ENCODE peak calls at places on chromosome 5, in four cellular contexts. One of them, this sample, is unnamed.

GRCh38 chr5:134371834-134372340 is 518 bp downstream of the UBE2B start:
- DNase-seq in GM12865: peak; percentile 59
- DNase-seq in A549: peak; percentile 54
- DNase-seq in HepG2: peak; percentile 56
- DNase-seq in this sample: peak; percentile 12

GRCh38 chr5:132500931-132501628 is 10.5 kb upstream of the IRF1 start:
- DNase-seq in GM12865: peak; percentile 92
- DNase-seq in HepG2: peak; percentile 87
- DNase-seq in A549: peak; percentile 71
- DNase-seq in this sample: no peak

GRCh38 chr5:98433022-98433421 is 340.4 kb upstream of the RGMB start:
- DNase-seq in A549: no peak
- DNase-seq in GM12865: no peak
- DNase-seq in HepG2: no peak
- DNase-seq in this sample: no peak

GRCh38 chr5:139267481-139267880 is 26.1 kb upstream of the MATR3 start:
- DNase-seq in A549: no peak
- DNase-seq in GM12865: no peak
- DNase-seq in HepG2: no peak
- DNase-seq in this sample: no peak

GRCh38 chr5:140324834-140325195 is 21.6 kb downstream of the HBEGF start:
- DNase-seq in A549: no peak
- DNase-seq in HepG2: no peak
- DNase-seq in GM12865: no peak
- DNase-seq in this sample: no peak

GRCh38 chr5:166505546-166505945 is 1785.9 kb upstream of the WWC1 start:
- DNase-seq in A549: no peak
- DNase-seq in HepG2: no peak
- DNase-seq in GM12865: no peak
- DNase-seq in this sample: no peak

GRCh38 chr5:172224996-172225395 is 31.0 kb downstream of the EFCAB9 start:
- DNase-seq in A549: no peak
- DNase-seq in GM12865: peak; percentile 28
- DNase-seq in HepG2: no peak
- DNase-seq in this sample: no peak

GRCh38 chr5:670396-671270 is 22.5 kb downstream of the TPPP start:
- DNase-seq in HepG2: no peak
- DNase-seq in A549: no peak
- DNase-seq in GM12865: no peak
- DNase-seq in this sample: no peak

GRCh38 chr5:176530983-176531901 is 6.0 kb downstream of the RNF44 start:
- DNase-seq in HepG2: no peak
- DNase-seq in GM12865: no peak
- DNase-seq in A549: no peak
- DNase-seq in this sample: no peak

GRCh38 chr5:5658226-5658625 is 235.7 kb downstream of the ICE1 start:
- DNase-seq in GM12865: peak; percentile 19
- DNase-seq in A549: peak; percentile 4
- DNase-seq in HepG2: no peak
- DNase-seq in this sample: no peak

GRCh38 chr5:113518884-113519283 is 5.4 kb downstream of the YTHDC2 start:
- DNase-seq in HepG2: no peak
- DNase-seq in A549: no peak
- DNase-seq in GM12865: no peak
- DNase-seq in this sample: no peak

GRCh38 chr5:66209350-66209749 is 65.2 kb downstream of the SREK1 start:
- DNase-seq in HepG2: no peak
- DNase-seq in A549: peak; percentile 72
- DNase-seq in GM12865: no peak
- DNase-seq in this sample: no peak

GRCh38 chr5:52735139-52735538 is 52.6 kb upstream of the ITGA1 start:
- DNase-seq in GM12865: no peak
- DNase-seq in A549: no peak
- DNase-seq in HepG2: no peak
- DNase-seq in this sample: no peak

GRCh38 chr5:124841829-124842712 is 95.6 kb upstream of the ZNF608 start:
- DNase-seq in A549: no peak
- DNase-seq in HepG2: no peak
- DNase-seq in GM12865: no peak
- DNase-seq in this sample: no peak

GRCh38 chr5:133884525-133885311 is 83.7 kb downstream of the C5orf15 start:
- DNase-seq in A549: no peak
- DNase-seq in HepG2: no peak
- DNase-seq in GM12865: no peak
- DNase-seq in this sample: no peak

GRCh38 chr5:82911902-82912301 is 165.3 kb downstream of the TMEM167A start:
- DNase-seq in GM12865: peak; percentile 13
- DNase-seq in A549: no peak
- DNase-seq in HepG2: no peak
- DNase-seq in this sample: peak; percentile 14

GRCh38 chr5:138927979-138928378 is 52.8 kb upstream of the LRRTM2 start:
- DNase-seq in HepG2: peak; percentile 32
- DNase-seq in GM12865: no peak
- DNase-seq in A549: no peak
- DNase-seq in this sample: no peak

GRCh38 chr5:168603776-168604175 is 24.6 kb upstream of the PANK3 start:
- DNase-seq in GM12865: no peak
- DNase-seq in A549: no peak
- DNase-seq in HepG2: no peak
- DNase-seq in this sample: no peak

GRCh38 chr5:142506756-142507155 is 179.1 kb downstream of the FGF1 start:
- DNase-seq in GM12865: no peak
- DNase-seq in HepG2: no peak
- DNase-seq in A549: no peak
- DNase-seq in this sample: no peak

GRCh38 chr5:68436686-68437520 is 221.3 kb downstream of the PIK3R1 start:
- DNase-seq in A549: no peak
- DNase-seq in GM12865: no peak
- DNase-seq in HepG2: no peak
- DNase-seq in this sample: no peak

DNA sequence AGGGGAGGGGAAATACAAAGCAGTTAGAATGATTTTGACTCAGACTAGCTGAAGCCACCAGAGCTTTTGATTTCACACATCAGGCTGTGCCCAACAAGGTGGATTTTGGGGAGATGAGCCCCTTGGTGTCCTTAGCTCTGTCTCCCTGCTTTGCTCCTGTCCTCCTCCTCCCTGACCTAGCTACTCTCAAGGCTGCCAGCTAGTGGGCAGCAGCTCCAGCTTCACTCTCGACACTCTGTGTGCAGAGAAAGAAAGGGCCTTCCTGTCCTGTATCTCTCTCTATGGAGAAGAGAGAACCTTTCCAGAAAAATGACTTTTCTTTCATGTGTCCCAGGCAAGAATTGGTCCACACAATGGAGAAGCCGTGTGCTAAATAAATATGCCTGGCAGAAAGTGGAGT is 446.2 kb downstream of the SEMA5A start:
- DNase-seq in HepG2: no peak
- DNase-seq in A549: no peak
- DNase-seq in GM12865: no peak
- DNase-seq in this sample: no peak
- TF ChIP-seq CTCF in HepG2: no peak
- TF ChIP-seq CTCF in A549: no peak
- TF ChIP-seq CTCF in GM12865: no peak
- TF ChIP-seq CTCF in this sample: no peak

DNA sequence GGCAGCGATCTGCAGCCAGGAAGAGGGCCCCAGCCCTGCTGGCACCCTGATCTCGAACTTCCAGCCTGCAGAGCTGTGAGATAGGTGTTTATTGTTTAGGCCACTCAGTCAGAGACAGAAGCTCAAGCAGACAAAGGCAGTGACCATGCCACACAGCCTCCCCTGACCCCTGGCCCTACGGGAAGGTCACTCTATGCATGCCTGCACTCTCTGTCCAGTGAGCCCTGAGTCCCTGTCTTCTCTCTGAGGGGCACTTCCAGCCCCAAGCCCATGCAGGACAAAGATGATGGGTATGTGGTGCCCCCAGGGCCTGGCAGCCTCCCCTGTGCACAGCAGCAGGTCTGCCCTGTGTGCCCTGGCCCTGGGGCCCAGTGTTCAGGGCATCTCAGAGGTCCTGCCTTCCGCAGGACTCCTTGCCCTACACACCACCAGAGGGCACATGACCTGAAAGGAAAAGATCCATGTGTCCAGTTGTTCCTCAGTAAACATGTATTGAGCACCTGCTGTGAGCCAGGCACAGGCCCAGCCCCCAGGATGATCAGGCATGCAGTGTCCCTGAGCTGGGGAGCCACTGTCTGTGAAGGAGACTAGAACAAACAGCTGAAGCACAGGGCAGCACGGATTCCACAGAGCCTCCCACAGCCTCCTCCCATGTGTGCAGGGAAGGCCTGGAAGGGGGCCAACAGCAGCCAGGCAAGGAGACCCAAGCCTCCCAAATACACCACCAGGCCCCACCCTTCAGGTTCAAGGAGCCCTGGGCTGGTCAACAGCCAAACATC is 109.3 kb downstream of the ATPSCKMT start:
- DNase-seq in GM12865: no peak
- DNase-seq in A549: peak; percentile 41
- DNase-seq in HepG2: peak; percentile 35
- DNase-seq in this sample: no peak
- TF ChIP-seq CTCF in GM12865: peak; percentile 7
- TF ChIP-seq CTCF in A549: peak; percentile 27
- TF ChIP-seq CTCF in HepG2: peak; percentile 65
- TF ChIP-seq CTCF in this sample: peak; percentile 41

DNA sequence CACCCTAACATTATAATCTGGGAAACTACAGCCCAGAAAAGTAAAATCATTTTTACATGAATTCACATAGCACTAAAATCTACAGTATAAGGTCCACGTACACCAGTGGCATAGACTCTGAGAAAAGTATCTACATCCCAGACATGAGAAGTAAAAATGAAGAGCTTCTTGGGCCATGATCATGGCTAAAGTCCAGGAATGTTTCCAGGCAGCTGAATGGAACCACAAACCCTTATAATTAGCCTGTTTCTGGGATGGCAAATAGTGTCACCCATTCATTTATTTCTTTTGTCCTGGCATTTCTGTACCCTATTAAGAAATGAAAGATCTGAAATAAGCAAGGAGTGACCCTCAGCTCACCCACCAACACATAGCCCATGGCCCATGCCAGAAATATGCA is 217.9 kb downstream of the SPOCK1 start:
- DNase-seq in GM12865: no peak
- DNase-seq in HepG2: no peak
- DNase-seq in A549: no peak
- DNase-seq in this sample: no peak
- TF ChIP-seq CTCF in GM12865: no peak
- TF ChIP-seq CTCF in HepG2: no peak
- TF ChIP-seq CTCF in A549: no peak
- TF ChIP-seq CTCF in this sample: no peak

GRCh38 chr5:91307023-91307422 is 76.1 kb downstream of the ARRDC3 start:
- DNase-seq in HepG2: no peak
- DNase-seq in GM12865: no peak
- DNase-seq in A549: peak; percentile 32
- DNase-seq in this sample: no peak

GRCh38 chr5:91311168-91311696 is 71.9 kb downstream of the ARRDC3 start:
- DNase-seq in GM12865: no peak
- DNase-seq in A549: no peak
- DNase-seq in HepG2: no peak
- DNase-seq in this sample: no peak

GRCh38 chr5:91306497-91306896 is 76.6 kb downstream of the ARRDC3 start:
- DNase-seq in HepG2: no peak
- DNase-seq in A549: no peak
- DNase-seq in GM12865: no peak
- DNase-seq in this sample: no peak

GRCh38 chr5:91312698-91313097 is 70.4 kb downstream of the ARRDC3 start:
- DNase-seq in A549: no peak
- DNase-seq in GM12865: no peak
- DNase-seq in HepG2: no peak
- DNase-seq in this sample: no peak

DNA sequence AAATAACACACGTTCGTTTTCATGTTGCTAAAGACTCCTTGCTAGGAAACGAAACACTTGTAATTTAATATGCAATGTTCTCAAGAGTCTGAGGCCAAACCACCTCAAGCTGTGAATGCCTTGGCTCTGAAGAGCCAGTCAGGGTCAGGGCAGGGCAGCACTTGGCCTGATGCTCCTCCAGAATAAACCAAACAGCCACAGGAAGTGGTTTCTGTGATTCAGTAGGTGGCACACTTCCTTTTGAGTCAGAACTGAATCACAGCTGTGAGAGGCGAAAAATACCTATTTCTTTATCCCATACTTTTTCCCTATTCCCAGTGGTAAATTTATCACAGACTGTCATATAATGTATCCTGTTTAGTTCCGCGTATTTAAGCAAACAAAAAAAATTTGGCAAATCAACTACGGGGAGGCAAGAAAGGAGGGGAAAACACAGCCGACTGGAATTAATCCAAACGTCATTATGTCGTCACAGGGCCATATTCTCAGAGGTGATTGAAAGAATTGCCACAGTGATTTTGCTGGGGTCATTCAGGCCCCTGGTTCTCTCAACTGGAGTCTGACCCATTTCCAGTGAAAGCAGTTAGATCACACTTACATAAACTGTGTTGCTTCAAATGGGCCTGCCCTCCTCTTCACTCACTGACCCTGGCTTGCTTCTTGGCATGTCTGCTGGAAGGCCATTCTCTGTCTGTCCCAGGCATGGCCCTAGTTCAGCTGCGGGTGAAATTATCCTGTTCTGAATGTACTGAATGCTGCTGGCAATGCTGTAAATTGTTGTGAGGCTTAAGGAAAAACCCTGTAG is 71.2 kb downstream of the ARRDC3 start:
- DNase-seq in HepG2: peak; percentile 31
- DNase-seq in A549: peak; percentile 94
- DNase-seq in GM12865: peak; percentile 89
- DNase-seq in this sample: peak; percentile 98
- TF ChIP-seq CTCF in HepG2: no peak
- TF ChIP-seq CTCF in A549: no peak
- TF ChIP-seq CTCF in GM12865: no peak
- TF ChIP-seq CTCF in this sample: no peak

GRCh38 chr5:146475190-146475801 is 28.2 kb downstream of the TCERG1 start:
- DNase-seq in HepG2: no peak
- DNase-seq in GM12865: no peak
- DNase-seq in A549: no peak
- DNase-seq in this sample: no peak
- TF ChIP-seq CTCF in HepG2: no peak
- TF ChIP-seq CTCF in GM12865: peak; percentile 29
- TF ChIP-seq CTCF in A549: no peak
- TF ChIP-seq CTCF in this sample: peak; percentile 38

DNA sequence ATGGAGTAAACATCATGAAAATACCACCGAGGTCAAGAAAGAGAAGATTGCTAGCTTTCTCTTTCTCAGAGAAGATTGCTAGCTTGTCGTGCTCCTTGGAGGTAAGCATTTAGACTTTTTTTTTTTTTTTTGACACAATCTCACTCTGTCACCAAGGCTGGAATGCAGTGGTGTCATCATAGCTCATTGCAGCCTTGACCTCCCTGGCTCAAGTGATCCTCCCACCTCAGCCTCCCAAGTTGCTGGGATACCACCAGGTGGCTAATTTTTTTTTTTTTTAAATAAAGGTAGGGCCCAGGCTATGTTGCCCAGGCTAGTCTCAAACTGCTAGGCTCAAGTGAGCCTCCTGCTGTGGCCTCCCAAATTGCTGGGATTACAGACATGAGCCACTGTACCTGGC is 26.3 kb upstream of the CPLANE1 start:
- DNase-seq in GM12865: no peak
- DNase-seq in A549: peak; percentile 12
- DNase-seq in HepG2: peak; percentile 5
- DNase-seq in this sample: no peak
- TF ChIP-seq CTCF in GM12865: no peak
- TF ChIP-seq CTCF in A549: no peak
- TF ChIP-seq CTCF in HepG2: no peak
- TF ChIP-seq CTCF in this sample: no peak

This sample was measured in HFF-Myc.